ENCODE peak calls at places on chromosomes 11 and 22, in eight cellular contexts. One of them, this sample, is unnamed. For H3K27me3, the result is how much of the 10 kb centered on the place peaks cover.

GRCh38 chr22:17198188-17199130 is 20.8 kb downstream of the ADA2 start:
- DNase-seq in uterus: peak
- DNase-seq in K562: peak
- DNase-seq in IMR-90: no peak
- DNase-seq in BE2C: no peak
- DNase-seq in tibial artery: no peak
- DNase-seq in ascending aorta: no peak
- DNase-seq in heart right ventricle: peak
- DNase-seq in this sample: peak

GRCh38 chr11:122661182-122661945 is 5.8 kb downstream of the UBASH3B start:
- DNase-seq in uterus: no peak
- DNase-seq in K562: no peak
- DNase-seq in IMR-90: peak
- DNase-seq in BE2C: no peak
- DNase-seq in tibial artery: no peak
- DNase-seq in ascending aorta: no peak
- DNase-seq in heart right ventricle: no peak
- DNase-seq in this sample: no peak

GRCh38 chr11:105344938-105345337 is 205.4 kb upstream of the CARD18 start:
- DNase-seq in uterus: no peak
- DNase-seq in K562: no peak
- DNase-seq in IMR-90: no peak
- DNase-seq in BE2C: peak
- DNase-seq in tibial artery: no peak
- DNase-seq in ascending aorta: no peak
- DNase-seq in heart right ventricle: no peak
- DNase-seq in this sample: no peak

GRCh38 chr11:132131051-132131450 is 760.6 kb downstream of the NTM start:
- DNase-seq in uterus: no peak
- DNase-seq in K562: no peak
- DNase-seq in IMR-90: no peak
- DNase-seq in BE2C: no peak
- DNase-seq in tibial artery: no peak
- DNase-seq in ascending aorta: no peak
- DNase-seq in heart right ventricle: no peak
- DNase-seq in this sample: no peak

GRCh38 chr11:30314625-30315024 is 8.3 kb upstream of the ARL14EP start:
- DNase-seq in uterus: no peak
- DNase-seq in K562: no peak
- DNase-seq in IMR-90: peak
- DNase-seq in BE2C: no peak
- DNase-seq in tibial artery: no peak
- DNase-seq in ascending aorta: no peak
- DNase-seq in heart right ventricle: no peak
- DNase-seq in this sample: no peak

GRCh38 chr11:59158206-59159068 is 13.5 kb upstream of the DTX4 start:
- DNase-seq in uterus: peak
- DNase-seq in K562: peak
- DNase-seq in IMR-90: peak
- DNase-seq in BE2C: no peak
- DNase-seq in tibial artery: peak
- DNase-seq in ascending aorta: no peak
- DNase-seq in heart right ventricle: peak
- DNase-seq in this sample: peak

GRCh38 chr22:47597041-47597440 is 834.6 kb downstream of the TBC1D22A start:
- DNase-seq in uterus: no peak
- DNase-seq in K562: no peak
- DNase-seq in IMR-90: no peak
- DNase-seq in BE2C: no peak
- DNase-seq in tibial artery: no peak
- DNase-seq in ascending aorta: peak
- DNase-seq in heart right ventricle: no peak
- DNase-seq in this sample: no peak

GRCh38 chr22:44214764-44215163 is 34.0 kb downstream of the PARVG start:
- DNase-seq in uterus: no peak
- DNase-seq in K562: no peak
- DNase-seq in IMR-90: no peak
- DNase-seq in BE2C: no peak
- DNase-seq in tibial artery: no peak
- DNase-seq in ascending aorta: no peak
- DNase-seq in heart right ventricle: no peak
- DNase-seq in this sample: no peak

GRCh38 chr11:70730411-70730810 is 332.1 kb downstream of the CTTN start:
- DNase-seq in uterus: no peak
- DNase-seq in K562: no peak
- DNase-seq in IMR-90: no peak
- DNase-seq in BE2C: no peak
- DNase-seq in tibial artery: no peak
- DNase-seq in ascending aorta: no peak
- DNase-seq in heart right ventricle: no peak
- DNase-seq in this sample: no peak

GRCh38 chr11:107123022-107123421 is 104.7 kb upstream of the GUCY1A2 start:
- DNase-seq in uterus: no peak
- DNase-seq in K562: no peak
- DNase-seq in IMR-90: no peak
- DNase-seq in BE2C: no peak
- DNase-seq in tibial artery: no peak
- DNase-seq in ascending aorta: no peak
- DNase-seq in heart right ventricle: no peak
- DNase-seq in this sample: no peak

GRCh38 chr11:100687032-100687629 is at the start of gene ARHGAP42:
- DNase-seq in uterus: peak
- DNase-seq in K562: peak
- DNase-seq in IMR-90: peak
- DNase-seq in BE2C: peak
- DNase-seq in tibial artery: peak
- DNase-seq in ascending aorta: peak
- DNase-seq in heart right ventricle: peak
- DNase-seq in this sample: peak

GRCh38 chr22:27513021-27513420 is 288.5 kb downstream of the MN1 start:
- DNase-seq in uterus: no peak
- DNase-seq in K562: no peak
- DNase-seq in IMR-90: no peak
- DNase-seq in BE2C: no peak
- DNase-seq in tibial artery: no peak
- DNase-seq in ascending aorta: no peak
- DNase-seq in heart right ventricle: no peak
- DNase-seq in this sample: no peak

GRCh38 chr22:39332441-39333064 is 13.1 kb upstream of the RPL3 start:
- DNase-seq in uterus: no peak
- DNase-seq in K562: no peak
- DNase-seq in IMR-90: no peak
- DNase-seq in BE2C: no peak
- DNase-seq in tibial artery: no peak
- DNase-seq in ascending aorta: no peak
- DNase-seq in heart right ventricle: no peak
- DNase-seq in this sample: no peak

GRCh38 chr11:77081976-77082836 is 15.4 kb downstream of the CAPN5 start:
- DNase-seq in uterus: peak
- DNase-seq in K562: no peak
- DNase-seq in IMR-90: no peak
- DNase-seq in BE2C: peak
- DNase-seq in tibial artery: no peak
- DNase-seq in ascending aorta: no peak
- DNase-seq in heart right ventricle: no peak
- DNase-seq in this sample: no peak

GRCh38 chr11:77054018-77054417 is 12.8 kb upstream of the CAPN5 start:
- DNase-seq in uterus: no peak
- DNase-seq in K562: no peak
- DNase-seq in IMR-90: no peak
- DNase-seq in BE2C: no peak
- DNase-seq in tibial artery: no peak
- DNase-seq in ascending aorta: no peak
- DNase-seq in heart right ventricle: no peak
- DNase-seq in this sample: no peak

GRCh38 chr11:101346591-101346990 is 217.0 kb upstream of the PGR start:
- DNase-seq in uterus: no peak
- DNase-seq in K562: no peak
- DNase-seq in IMR-90: peak
- DNase-seq in BE2C: no peak
- DNase-seq in tibial artery: no peak
- DNase-seq in ascending aorta: no peak
- DNase-seq in heart right ventricle: no peak
- DNase-seq in this sample: no peak

GRCh38 chr22:49025791-49026475 is 801.7 kb downstream of the BRD1 start:
- DNase-seq in uterus: no peak
- DNase-seq in K562: no peak
- DNase-seq in IMR-90: no peak
- DNase-seq in BE2C: no peak
- DNase-seq in tibial artery: no peak
- DNase-seq in ascending aorta: no peak
- DNase-seq in heart right ventricle: no peak
- DNase-seq in this sample: no peak

GRCh38 chr11:112033902-112034301 is 8.7 kb downstream of the DLAT start:
- DNase-seq in uterus: no peak
- DNase-seq in K562: no peak
- DNase-seq in IMR-90: no peak
- DNase-seq in BE2C: no peak
- DNase-seq in tibial artery: no peak
- DNase-seq in ascending aorta: no peak
- DNase-seq in heart right ventricle: no peak
- DNase-seq in this sample: no peak

GRCh38 chr11:112042961-112043304 is 17.7 kb downstream of the DLAT start:
- DNase-seq in uterus: no peak
- DNase-seq in K562: no peak
- DNase-seq in IMR-90: no peak
- DNase-seq in BE2C: no peak
- DNase-seq in tibial artery: no peak
- DNase-seq in ascending aorta: no peak
- DNase-seq in heart right ventricle: no peak
- DNase-seq in this sample: no peak

GRCh38 chr11:112042161-112042960 is 17.2 kb downstream of the DLAT start:
- DNase-seq in uterus: no peak
- DNase-seq in K562: peak
- DNase-seq in IMR-90: peak
- DNase-seq in BE2C: no peak
- DNase-seq in tibial artery: no peak
- DNase-seq in ascending aorta: no peak
- DNase-seq in heart right ventricle: no peak
- DNase-seq in this sample: no peak

DNA sequence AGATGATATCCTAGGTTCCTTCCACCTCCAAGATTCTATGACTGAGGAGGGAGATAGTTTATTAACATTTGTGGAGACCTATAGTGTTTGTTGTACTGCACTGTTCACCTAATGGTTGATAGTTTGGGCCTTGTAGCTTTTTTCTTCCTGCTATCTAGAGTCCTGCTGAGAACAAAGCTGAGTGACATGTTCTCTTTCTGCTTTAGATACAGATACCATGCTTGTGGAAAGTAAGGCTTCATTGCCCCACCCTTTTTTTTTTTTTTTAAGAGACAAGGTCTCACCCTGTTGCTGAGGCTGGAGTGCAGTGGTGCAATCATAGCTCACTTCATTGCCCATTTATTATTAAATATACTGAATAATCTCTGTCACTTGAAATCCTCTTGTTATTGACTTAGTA is 12.3 kb downstream of the DLAT start:
- DNase-seq in uterus: no peak
- DNase-seq in K562: no peak
- DNase-seq in IMR-90: no peak
- DNase-seq in BE2C: no peak
- DNase-seq in tibial artery: no peak
- DNase-seq in ascending aorta: no peak
- DNase-seq in heart right ventricle: no peak
- DNase-seq in this sample: no peak
- TF ChIP-seq CTCF in uterus: no peak
- TF ChIP-seq CTCF in K562: no peak
- TF ChIP-seq CTCF in IMR-90: no peak
- TF ChIP-seq CTCF in BE2C: no peak
- TF ChIP-seq CTCF in tibial artery: no peak
- TF ChIP-seq CTCF in ascending aorta: no peak
- TF ChIP-seq CTCF in heart right ventricle: no peak
- TF ChIP-seq CTCF in this sample: no peak

DNA sequence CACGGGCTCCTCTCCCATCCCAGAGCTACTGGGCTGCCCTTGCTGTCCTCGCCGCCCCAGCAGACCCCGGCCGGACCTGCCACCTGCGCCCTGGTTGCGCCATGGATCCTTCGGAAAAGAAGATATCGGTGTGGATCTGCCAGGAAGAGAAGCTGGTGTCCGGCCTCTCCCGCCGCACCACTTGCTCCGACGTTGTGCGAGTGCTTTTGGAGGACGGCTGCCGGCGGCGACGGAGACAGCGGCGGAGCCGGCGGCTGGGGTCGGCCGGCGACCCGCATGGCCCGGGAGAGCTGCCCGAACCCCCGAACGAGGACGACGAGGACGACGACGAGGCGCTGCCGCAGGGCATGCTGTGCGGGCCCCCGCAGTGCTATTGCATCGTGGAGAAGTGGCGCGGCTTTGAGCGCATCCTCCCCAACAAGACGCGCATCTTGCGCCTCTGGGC is 382 bp downstream of the RASSF10 start:
- DNase-seq in uterus: no peak
- DNase-seq in K562: no peak
- DNase-seq in IMR-90: no peak
- DNase-seq in BE2C: no peak
- DNase-seq in tibial artery: no peak
- DNase-seq in ascending aorta: no peak
- DNase-seq in heart right ventricle: no peak
- DNase-seq in this sample: no peak
- H3K4me3 ChIP-seq in uterus: peak
- H3K4me3 ChIP-seq in K562: no peak
- H3K4me3 ChIP-seq in IMR-90: no peak
- H3K4me3 ChIP-seq in BE2C: peak
- H3K4me3 ChIP-seq in tibial artery: peak
- H3K4me3 ChIP-seq in ascending aorta: peak
- H3K4me3 ChIP-seq in heart right ventricle: peak
- H3K4me3 ChIP-seq in this sample: peak

DNA sequence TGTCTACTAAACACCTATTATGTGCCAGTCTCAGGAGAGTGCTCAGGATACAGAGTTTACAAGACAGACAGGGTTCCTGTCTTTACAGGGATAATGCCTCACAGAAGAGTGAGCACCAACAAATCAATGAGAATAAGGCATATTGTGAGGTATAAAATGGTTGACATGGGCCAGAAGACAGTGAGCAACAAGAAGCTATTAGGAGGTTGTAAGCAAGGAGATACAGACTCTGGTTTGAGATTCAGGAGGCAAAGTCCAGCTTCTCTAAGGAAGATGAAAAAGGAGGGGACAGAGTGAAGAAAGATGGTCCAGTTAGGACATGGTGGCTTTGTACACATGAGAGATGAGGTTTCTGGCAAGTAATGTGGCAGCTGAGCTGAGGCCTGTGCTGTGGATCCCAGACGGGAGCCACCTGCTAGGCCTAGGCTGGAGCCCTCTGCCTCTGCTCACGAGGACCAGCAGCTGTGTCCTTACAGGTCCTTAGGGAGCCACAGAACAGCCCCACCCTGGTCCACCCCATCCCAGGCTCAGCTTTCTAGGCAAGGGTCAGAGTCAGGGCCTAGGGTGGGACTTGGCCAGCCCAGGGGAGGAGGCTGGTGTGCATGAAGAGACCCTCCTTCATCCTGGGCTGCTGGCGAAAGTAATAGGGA is 110.5 kb downstream of the ZNF280B start:
- DNase-seq in uterus: no peak
- DNase-seq in K562: no peak
- DNase-seq in IMR-90: no peak
- DNase-seq in BE2C: no peak
- DNase-seq in tibial artery: no peak
- DNase-seq in ascending aorta: no peak
- DNase-seq in heart right ventricle: peak
- DNase-seq in this sample: peak
- H3K27me3 ChIP-seq in uterus: under half
- H3K27me3 ChIP-seq in K562: under half
- H3K27me3 ChIP-seq in IMR-90: under half
- H3K27me3 ChIP-seq in BE2C: under half
- H3K27me3 ChIP-seq in tibial artery: under half
- H3K27me3 ChIP-seq in ascending aorta: under half
- H3K27me3 ChIP-seq in heart right ventricle: under half
- H3K27me3 ChIP-seq in this sample: under half

GRCh38 chr11:40130427-40130826 is 1329.0 kb downstream of the LRRC4C start:
- DNase-seq in uterus: no peak
- DNase-seq in K562: no peak
- DNase-seq in IMR-90: no peak
- DNase-seq in BE2C: peak
- DNase-seq in tibial artery: no peak
- DNase-seq in ascending aorta: no peak
- DNase-seq in heart right ventricle: no peak
- DNase-seq in this sample: no peak
- TF ChIP-seq CTCF in uterus: no peak
- TF ChIP-seq CTCF in K562: no peak
- TF ChIP-seq CTCF in IMR-90: no peak
- TF ChIP-seq CTCF in BE2C: peak
- TF ChIP-seq CTCF in tibial artery: no peak
- TF ChIP-seq CTCF in ascending aorta: no peak
- TF ChIP-seq CTCF in heart right ventricle: no peak
- TF ChIP-seq CTCF in this sample: no peak

This sample was measured in WERI-Rb-1.